ENCODE peak calls at places on chromosome 1, in five cellular contexts. D is cardiac fibroblast; C is activated CD8-positive, alpha-beta T cell treated with anti-CD3 and anti-CD28 coated beads, Interleukin-2, amount 10 ng/mL, durations not matched to agents 7 days and 5 days; U is Ammon's horn; S is left ventricle myocardium inferior. X is an unnamed sample.

GRCh38 chr1:43774359-43774758 is 67.0 kb downstream of the ST3GAL3 start:
- DNase-seq in U (no peak), D (peak), S (no peak), C (no peak), X (no peak)

GRCh38 chr1:87712261-87712674 is 383.6 kb downstream of the LMO4 start:
- DNase-seq in U (no peak), D (peak), C (no peak), S (no peak), X (peak)

GRCh38 chr1:34052565-34052964 is 112.5 kb downstream of the CSMD2 start:
- DNase-seq in D (no peak), U (peak), C (no peak), S (no peak), X (no peak)

GRCh38 chr1:107365874-107366273 is 225.0 kb downstream of the NTNG1 start:
- DNase-seq in S (no peak), D (no peak), U (no peak), C (no peak), X (no peak)

GRCh38 chr1:155471026-155471425 is 91.6 kb downstream of the ASH1L start:
- DNase-seq in U (no peak), C (no peak), S (no peak), D (no peak), X (no peak)

GRCh38 chr1:201215531-201216357 is 25.1 kb downstream of the IGFN1 start:
- DNase-seq in U (no peak), C (no peak), S (no peak), D (no peak), X (no peak)

GRCh38 chr1:65980241-65980640 is 187.5 kb downstream of the PDE4B start:
- DNase-seq in C (no peak), S (no peak), U (no peak), D (no peak), X (no peak)

GRCh38 chr1:43783671-43784205 is 76.4 kb downstream of the ST3GAL3 start:
- DNase-seq in S (no peak), D (peak), U (no peak), C (no peak), X (no peak)

GRCh38 chr1:55828031-55828430 is 612.9 kb upstream of the USP24 start:
- DNase-seq in U (no peak), D (peak), S (no peak), C (no peak), X (no peak)

X was measured in kidney epithelial cell.